ENCODE peak calls at places on chromosomes 3 and 15, in four cellular contexts. Z is stimulated activated CD8-positive, alpha-beta memory T cell treated with anti-CD3 and anti-CD28 coated beads, Interleukin-15, amount 100 ng/mL, for 24 hours; G is CD8-positive, alpha-beta T cell; H is kidney epithelial cell. B is an unnamed sample.

GRCh38 chr15:33871911-33872760 is 96.2 kb upstream of the CHRM5 start:
- DNase-seq in Z (no peak), H (no peak), G (no peak), B (peak)

GRCh38 chr15:100175406-100176114 is 166.2 kb downstream of the ADAMTS17 start:
- DNase-seq in G (peak), H (no peak), Z (no peak), B (no peak)

GRCh38 chr15:29695486-29696167 is 126.6 kb downstream of the TJP1 start:
- DNase-seq in G (no peak), H (no peak), Z (no peak), B (no peak)

GRCh38 chr3:58072046-58072445 is 63.8 kb downstream of the FLNB start:
- DNase-seq in H (no peak), Z (no peak), G (no peak), B (no peak)

GRCh38 chr3:38805765-38806386 is 10.1 kb downstream of the SCN10A start:
- DNase-seq in Z (no peak), H (peak), G (no peak), B (no peak)

GRCh38 chr15:30922469-30923311 is 19.0 kb downstream of the FAN1 start:
- DNase-seq in H (peak), G (no peak), Z (no peak), B (no peak)

GRCh38 chr15:42102646-42103235 is 8.4 kb upstream of the PLA2G4D start:
- DNase-seq in G (no peak), Z (no peak), H (no peak), B (no peak)

GRCh38 chr3:150975992-150976368 is 3.5 kb upstream of the CLRN1 start:
- DNase-seq in G (no peak), H (no peak), Z (no peak), B (no peak)

GRCh38 chr3:149128856-149129255 is 582 bp upstream of the HPS3 start:
- DNase-seq in Z (no peak), H (no peak), G (no peak), B (no peak)

GRCh38 chr3:139978966-139979365 is 44.0 kb downstream of the CLSTN2 start:
- DNase-seq in Z (no peak), G (no peak), H (no peak), B (no peak)

GRCh38 chr3:107612581-107613182 is 89.9 kb downstream of the BBX start:
- DNase-seq in Z (no peak), H (no peak), G (no peak), B (no peak)

GRCh38 chr3:126543457-126544090 is 15.2 kb downstream of the C3orf22 start:
- DNase-seq in Z (no peak), G (no peak), H (no peak), B (no peak)

GRCh38 chr3:119794971-119795612 is 13.2 kb downstream of the NR1I2 start:
- DNase-seq in Z (no peak), H (no peak), G (no peak), B (peak)

GRCh38 chr3:52176951-52177700 is 20.8 kb upstream of the ALAS1 start:
- DNase-seq in G (no peak), Z (no peak), H (no peak), B (no peak)

GRCh38 chr15:74202461-74203401 is at the start of gene STRA6:
- DNase-seq in G (no peak), H (no peak), Z (no peak), B (peak)

GRCh38 chr15:72315706-72316370 is 4.1 kb downstream of the CELF6 start:
- DNase-seq in Z (no peak), G (no peak), H (no peak), B (peak)

GRCh38 chr3:20326537-20326936 is 140.5 kb upstream of the SGO1 start:
- DNase-seq in H (no peak), G (no peak), Z (no peak), B (no peak)

GRCh38 chr3:157499342-157499963 is 3.8 kb downstream of the VEPH1 start:
- DNase-seq in Z (no peak), G (no peak), H (peak), B (no peak)

GRCh38 chr3:42803800-42804112 is 534 bp downstream of the HIGD1A start:
- DNase-seq in Z (no peak), H (no peak), G (peak), B (peak)

GRCh38 chr15:82928711-82929110 is 23.8 kb downstream of the HOMER2 start:
- DNase-seq in H (no peak), G (no peak), Z (no peak), B (no peak)

GRCh38 chr3:123481722-123482457 is 33.0 kb upstream of the ADCY5 start:
- DNase-seq in G (no peak), H (no peak), Z (no peak), B (no peak)

GRCh38 chr3:192857148-192857735 is 60.4 kb downstream of the MB21D2 start:
- DNase-seq in Z (no peak), H (no peak), G (no peak), B (no peak)

GRCh38 chr15:74201656-74202420 is 749 bp downstream of the STRA6 start:
- DNase-seq in G (no peak), H (no peak), Z (no peak), B (peak)

GRCh38 chr3:7630925-7631324 is 770.0 kb downstream of the GRM7 start:
- DNase-seq in G (no peak), Z (no peak), H (no peak), B (peak)

GRCh38 chr3:185983495-185984141 is 45.8 kb upstream of the TRA2B start:
- DNase-seq in H (no peak), G (peak), Z (no peak), B (peak)

GRCh38 chr15:68618339-68619302 is 39.8 kb downstream of the CORO2B start:
- DNase-seq in H (no peak), G (no peak), Z (no peak), B (no peak)

GRCh38 chr3:110069641-110070538 is 732.5 kb upstream of the DPPA4 start:
- DNase-seq in G (no peak), Z (no peak), H (peak), B (no peak)

GRCh38 chr3:56366641-56366984 is 101.7 kb downstream of the ERC2 start:
- DNase-seq in Z (no peak), H (no peak), G (no peak), B (no peak)

GRCh38 chr3:29850641-29851040 is 569.8 kb downstream of the RBMS3 start:
- DNase-seq in H (no peak), G (no peak), Z (no peak), B (no peak)

GRCh38 chr3:156762631-156763185 is 63.4 kb upstream of the LEKR1 start:
- DNase-seq in G (no peak), Z (no peak), H (no peak), B (no peak)

GRCh38 chr3:120693439-120694172 is 11.6 kb upstream of the HGD start:
- DNase-seq in Z (no peak), H (no peak), G (no peak), B (no peak)

GRCh38 chr3:27312044-27312668 is 57.0 kb downstream of the NEK10 start:
- DNase-seq in H (peak), G (no peak), Z (no peak), B (no peak)